ENCODE peak calls at places on chromosomes 4 and X, in four cellular contexts. R is lung, T is OCI-LY7, S is body of pancreas. N is an unnamed sample.

GRCh38 chr4:37758226-37758625 is 68.3 kb upstream of the PGM2 start:
- DNase-seq in R (peak; percentile 61), S (peak; percentile 68), T (peak; percentile 13), N (peak; percentile 35)

GRCh38 chrX:38183577-38183976 is 37.1 kb downstream of the SRPX start:
- DNase-seq in T (no peak), S (no peak), R (no peak), N (no peak)

GRCh38 chrX:3286196-3286920 is 60.1 kb downstream of the MXRA5 start:
- DNase-seq in S (no peak), R (no peak), T (no peak), N (peak; percentile 37)

GRCh38 chr4:123862812-123863211 is 466.2 kb downstream of the SPRY1 start:
- DNase-seq in T (no peak), R (no peak), S (no peak), N (no peak)

GRCh38 chr4:146269228-146269653 is 54.9 kb downstream of the REELD1 start:
- DNase-seq in S (no peak), R (no peak), T (peak; percentile 13), N (no peak)

GRCh38 chrX:114051667-114052315 is 532.1 kb upstream of the HTR2C start:
- DNase-seq in S (no peak), T (no peak), R (no peak), N (no peak)

GRCh38 chr4:11343536-11343935 is 85.2 kb downstream of the HS3ST1 start:
- DNase-seq in R (no peak), T (no peak), S (no peak), N (no peak)

GRCh38 chr4:853416-853781 is 27.5 kb upstream of the CPLX1 start:
- DNase-seq in T (no peak), S (no peak), R (no peak), N (no peak)

GRCh38 chr4:14787894-14788293 is 214.4 kb upstream of the CPEB2 start:
- DNase-seq in S (peak; percentile 21), T (peak; percentile 34), R (no peak), N (peak; percentile 28)

GRCh38 chr4:80498725-80499124 is 163.2 kb downstream of the CFAP299 start:
- DNase-seq in R (no peak), T (no peak), S (no peak), N (no peak)

GRCh38 chrX:48045410-48046311 is 25.8 kb downstream of the ZNF630 start:
- DNase-seq in T (no peak), R (peak; percentile 34), S (peak; percentile 24), N (peak; percentile 40)

GRCh38 chrX:151370906-151371305 is 26.1 kb upstream of the VMA21 start:
- DNase-seq in S (no peak), R (no peak), T (no peak), N (no peak)

GRCh38 chrX:32572644-32573043 is 638.7 kb downstream of the DMD start:
- DNase-seq in T (no peak), R (no peak), S (no peak), N (no peak)

GRCh38 chrX:110143454-110144210 is 140.7 kb downstream of the TMEM164 start:
- DNase-seq in S (no peak), T (no peak), R (no peak), N (no peak)

GRCh38 chrX:83416273-83416672 is 91.8 kb upstream of the POU3F4 start:
- DNase-seq in R (no peak), T (peak; percentile 1), S (no peak), N (peak; percentile 19)

GRCh38 chr4:153342751-153343552 is 1.5 kb upstream of the MND1 start:
- DNase-seq in S (no peak), T (peak; percentile 60), R (no peak), N (no peak)
- H3K4me3 ChIP-seq in S (no peak overlapping the region), T (peak overlapping the region; percentile 87), R (no peak overlapping the region), N (no peak overlapping the region)

GRCh38 chr4:173518419-173519102 is 11.5 kb downstream of the HAND2 start:
- DNase-seq in S (no peak), T (no peak), R (no peak), N (peak; percentile 36)
- H3K27ac ChIP-seq in S (no peak overlapping the region), T (no peak overlapping the region), R (no peak overlapping the region), N (peak overlapping the region; percentile 92)

GRCh38 chr4:70703695-70704332 is 15.5 kb downstream of the UTP3 start:
- DNase-seq in R (no peak), S (peak; percentile 29), T (peak; percentile 44), N (peak; percentile 12)
- H3K4me3 ChIP-seq in R (peak overlapping the region; percentile 80), S (peak overlapping the region; percentile 13), T (peak overlapping the region; percentile 90), N (peak overlapping the region; percentile 49)

DNA sequence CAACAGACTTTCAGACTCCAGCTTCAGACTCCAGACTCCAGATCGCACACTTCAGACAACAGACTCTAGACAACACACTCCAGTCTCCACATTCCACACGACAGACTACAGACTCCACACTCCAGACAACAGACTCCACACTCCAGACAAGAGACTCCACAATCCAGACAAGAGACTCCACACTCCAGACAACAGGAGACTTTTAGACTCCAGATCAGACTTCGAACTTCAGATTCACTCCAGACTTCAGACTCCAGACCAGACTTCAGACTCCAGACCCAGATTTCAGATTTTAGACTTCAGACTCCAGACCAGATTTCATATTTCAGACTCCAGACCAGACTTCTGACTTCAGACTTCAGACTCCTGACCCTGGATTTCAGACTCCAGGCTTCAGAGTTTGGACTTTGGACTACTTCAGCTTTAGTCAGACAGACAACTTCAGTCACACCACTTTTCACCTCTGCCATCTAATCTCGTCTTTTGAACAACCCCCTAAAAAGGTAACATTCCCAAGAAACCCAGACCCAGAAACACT is 29.0 kb upstream of the TLR2 start:
- DNase-seq in S (no peak), T (no peak), R (no peak), N (no peak)
- H3K27ac ChIP-seq in S (peak overlapping the region; percentile 62), T (no peak overlapping the region), R (peak overlapping the region; percentile 84), N (no peak overlapping the region)

DNA sequence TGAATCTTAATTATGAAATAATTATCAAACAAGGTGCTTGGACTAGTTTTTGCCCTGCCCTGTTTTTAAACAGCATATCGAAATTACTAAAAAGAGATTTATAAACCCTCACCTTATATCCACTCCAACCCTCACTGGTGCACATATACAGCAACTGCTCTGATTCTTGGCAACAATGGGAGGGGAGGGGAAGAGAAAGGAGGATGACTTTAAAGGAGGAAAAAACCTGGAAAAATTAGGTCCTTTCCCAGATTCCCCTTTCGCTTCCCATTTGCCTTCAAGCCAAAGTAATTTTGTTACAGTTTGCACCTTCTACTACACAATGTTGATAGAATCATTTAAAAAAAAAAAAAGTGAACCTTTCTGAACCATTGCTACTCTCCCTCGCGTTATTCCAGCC is 745 bp upstream of the MAB21L2 start:
- DNase-seq in T (no peak), R (no peak), S (no peak), N (no peak)
- H3K4me3 ChIP-seq in T (no peak overlapping the region), R (no peak overlapping the region), S (no peak overlapping the region), N (no peak overlapping the region)

DNA sequence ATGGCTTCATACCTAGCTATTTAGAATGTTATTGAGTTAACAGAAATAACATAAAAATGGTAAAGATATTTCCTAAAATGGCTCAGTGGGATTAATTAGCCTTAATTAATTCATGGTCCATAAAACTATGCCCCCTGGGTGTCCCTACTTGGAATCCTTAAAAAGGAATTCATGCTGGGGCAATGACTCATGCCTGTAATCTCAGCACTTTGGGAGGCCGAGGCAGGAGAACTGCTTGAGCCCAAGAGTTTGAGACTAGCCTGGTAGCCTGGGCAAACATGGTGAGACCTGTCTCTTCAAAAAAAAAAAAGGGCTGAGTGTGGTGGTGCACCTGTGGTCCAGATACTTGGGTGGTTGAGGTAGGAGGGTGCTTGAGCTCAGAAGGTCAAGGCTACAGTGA is 83.6 kb upstream of the GPR34 start:
- DNase-seq in T (no peak), R (no peak), S (no peak), N (no peak)
- H3K27ac ChIP-seq in T (peak overlapping the region; percentile 19), R (no peak overlapping the region), S (no peak overlapping the region), N (no peak overlapping the region)

GRCh38 chr4:87490664-87491369 is 38.4 kb downstream of the SPARCL1 start:
- DNase-seq in T (no peak), S (no peak), R (no peak), N (no peak)
- H3K4me3 ChIP-seq in T (no peak overlapping the region), S (no peak overlapping the region), R (no peak overlapping the region), N (no peak overlapping the region)